ENCODE peak calls at places on chromosome X, in ten cellular contexts. Q is tibial artery, B is HFF-Myc, Z is AG04450, L is GM10248, M is GM23338, C is A549, G is cardiac fibroblast, N is AG09319, O is uterus. W is an unnamed sample.
A peak's percentile ranks its signal among the peaks of the same experiment; 100 is the strongest.

GRCh38 chrX:13376857-13377441 is 57.1 kb upstream of the ATXN3L start:
- DNase-seq in Q (no peak), B (peak; percentile 78), Z (peak; percentile 89), L (no peak), M (no peak), C (no peak), G (peak; percentile 98), N (peak; percentile 95), O (peak; percentile 42), W (peak; percentile 96)

GRCh38 chrX:19245711-19246269 is 97.9 kb upstream of the PDHA1 start:
- DNase-seq in Q (no peak), B (no peak), Z (no peak), L (no peak), M (no peak), C (no peak), G (no peak), N (peak; percentile 18), O (no peak), W (no peak)

GRCh38 chrX:19554786-19555185 is 39.5 kb upstream of the MAP3K15 start:
- DNase-seq in Q (no peak), B (no peak), Z (no peak), L (no peak), M (no peak), C (no peak), G (peak; percentile 60), N (peak; percentile 60), O (no peak), W (peak; percentile 85)

GRCh38 chrX:148535639-148536038 is 35.2 kb downstream of the AFF2 start:
- DNase-seq in Q (no peak), B (no peak), Z (no peak), L (no peak), M (no peak), C (no peak), G (no peak), N (no peak), O (no peak), W (no peak)

GRCh38 chrX:115226929-115227328 is 7.0 kb downstream of the LRCH2 start:
- DNase-seq in Q (no peak), B (no peak), Z (no peak), L (no peak), M (peak; percentile 63), C (no peak), G (peak; percentile 12), N (no peak), O (no peak), W (no peak)

GRCh38 chrX:44344687-44345086 is 1.2 kb upstream of the EFHC2 start:
- DNase-seq in Q (no peak), B (no peak), Z (no peak), L (no peak), M (no peak), C (no peak), G (no peak), N (no peak), O (no peak), W (no peak)

GRCh38 chrX:14801136-14801535 is 71.7 kb downstream of the FANCB start:
- DNase-seq in Q (no peak), B (no peak), Z (no peak), L (no peak), M (no peak), C (no peak), G (peak; percentile 36), N (no peak), O (no peak), W (peak; percentile 9)

GRCh38 chrX:48278958-48279357 is 23.8 kb downstream of the SSX1 start:
- DNase-seq in Q (no peak), B (no peak), Z (no peak), L (no peak), M (peak; percentile 23), C (no peak), G (peak; percentile 11), N (no peak), O (no peak), W (no peak)

GRCh38 chrX:136170109-136170800 is 22.9 kb downstream of the FHL1 start:
- DNase-seq in Q (no peak), B (no peak), Z (no peak), L (no peak), M (no peak), C (no peak), G (peak; percentile 55), N (no peak), O (peak; percentile 42), W (no peak)

GRCh38 chrX:133495464-133496391 is 80.4 kb upstream of the GPC4 start:
- DNase-seq in Q (peak; percentile 48), B (no peak), Z (no peak), L (no peak), M (peak; percentile 2), C (no peak), G (no peak), N (peak; percentile 77), O (peak; percentile 81), W (peak; percentile 80)

GRCh38 chrX:51742586-51742985 is 656 bp upstream of the GSPT2 start:
- DNase-seq in Q (no peak), B (no peak), Z (no peak), L (no peak), M (peak; percentile 47), C (no peak), G (no peak), N (no peak), O (no peak), W (no peak)

GRCh38 chrX:129777218-129777768 is 2.5 kb upstream of the SASH3 start:
- DNase-seq in Q (peak; percentile 32), B (no peak), Z (no peak), L (peak; percentile 54), M (no peak), C (no peak), G (no peak), N (no peak), O (no peak), W (no peak)

GRCh38 chrX:96425204-96425603 is 259.4 kb upstream of the DIAPH2 start:
- DNase-seq in Q (no peak), B (no peak), Z (no peak), L (no peak), M (no peak), C (no peak), G (no peak), N (no peak), O (no peak), W (no peak)

GRCh38 chrX:44871114-44871645 is 1.8 kb upstream of the KDM6A start:
- DNase-seq in Q (no peak), B (no peak), Z (no peak), L (no peak), M (no peak), C (no peak), G (peak; percentile 14), N (no peak), O (no peak), W (no peak)

GRCh38 chrX:139905743-139906142 is 27.1 kb downstream of the ATP11C start:
- DNase-seq in Q (no peak), B (no peak), Z (no peak), L (no peak), M (no peak), C (no peak), G (no peak), N (no peak), O (no peak), W (no peak)

GRCh38 chrX:308821-309520 is 9.6 kb downstream of the GTPBP6 start:
- DNase-seq in Q (peak; percentile 18), B (no peak), Z (no peak), L (no peak), M (no peak), C (no peak), G (no peak), N (no peak), O (no peak), W (no peak)

GRCh38 chrX:101415180-101416130 is 7.4 kb downstream of the HNRNPH2 start:
- DNase-seq in Q (no peak), B (no peak), Z (peak; percentile 63), L (peak; percentile 57), M (peak; percentile 75), C (peak; percentile 57), G (peak; percentile 88), N (peak; percentile 59), O (peak; percentile 38), W (peak; percentile 74)

GRCh38 chrX:132488092-132488749 is 617 bp downstream of the MBNL3 start:
- DNase-seq in Q (no peak), B (no peak), Z (no peak), L (no peak), M (no peak), C (no peak), G (peak; percentile 57), N (no peak), O (no peak), W (no peak)

GRCh38 chrX:19775830-19776498 is 111.4 kb downstream of the SH3KBP1 start:
- DNase-seq in Q (no peak), B (no peak), Z (no peak), L (no peak), M (no peak), C (no peak), G (peak; percentile 37), N (no peak), O (no peak), W (no peak)

GRCh38 chrX:82218361-82218760 is 1016.5 kb downstream of the SH3BGRL start:
- DNase-seq in Q (no peak), B (no peak), Z (no peak), L (peak; percentile 9), M (peak; percentile 43), C (no peak), G (peak; percentile 33), N (no peak), O (no peak), W (no peak)
- TF ChIP-seq CTCF in Q (peak; percentile 20), B (no peak), Z (no peak), L (peak; percentile 14), M (peak; percentile 41), C (no peak), G (no peak), N (peak; percentile 20), O (peak; percentile 17), W (no peak)

GRCh38 chrX:111360839-111361238 is 51.2 kb downstream of the DCX start:
- DNase-seq in Q (no peak), B (no peak), Z (no peak), L (no peak), M (peak; percentile 30), C (no peak), G (no peak), N (no peak), O (no peak), W (no peak)
- TF ChIP-seq CTCF in Q (no peak), B (no peak), Z (no peak), L (no peak), M (peak; percentile 57), C (no peak), G (no peak), N (no peak), O (no peak), W (no peak)

GRCh38 chrX:67892391-67892790 is 348.6 kb downstream of the AR start:
- DNase-seq in Q (no peak), B (no peak), Z (no peak), L (no peak), M (no peak), C (no peak), G (no peak), N (no peak), O (no peak), W (no peak)
- TF ChIP-seq CTCF in Q (no peak), B (no peak), Z (no peak), L (no peak), M (no peak), C (no peak), G (no peak), N (no peak), O (no peak), W (no peak)

GRCh38 chrX:46904626-46905025 is 7.6 kb upstream of the JADE3 start:
- DNase-seq in Q (no peak), B (no peak), Z (no peak), L (no peak), M (no peak), C (no peak), G (no peak), N (no peak), O (no peak), W (no peak)

GRCh38 chrX:46898207-46898606 is 14.0 kb upstream of the JADE3 start:
- DNase-seq in Q (no peak), B (no peak), Z (no peak), L (no peak), M (no peak), C (no peak), G (no peak), N (no peak), O (no peak), W (no peak)

GRCh38 chrX:46903458-46904242 is 8.6 kb upstream of the JADE3 start:
- DNase-seq in Q (peak; percentile 64), B (peak; percentile 24), Z (peak; percentile 11), L (peak; percentile 64), M (peak; percentile 77), C (peak; percentile 80), G (peak; percentile 70), N (peak; percentile 16), O (peak; percentile 81), W (peak; percentile 38)
- TF ChIP-seq CTCF in Q (peak; percentile 50), B (peak; percentile 64), Z (peak; percentile 59), L (peak; percentile 56), M (peak; percentile 39), C (peak; percentile 90), G (peak; percentile 47), N (peak; percentile 32), O (peak; percentile 65), W (peak; percentile 60)